ENCODE peak calls at places on chromosomes 3 and 15, in nine cellular contexts. M, E, H, A, J, Q, Z, K and X are unnamed samples.

GRCh38 chr15:90818251-90819210 is 49.9 kb upstream of the FURIN start:
- DNase-seq in M (no peak), E (peak; percentile 69), H (peak; percentile 45), A (no peak), J (no peak), Q (no peak), Z (no peak), K (no peak), X (no peak)

GRCh38 chr3:176939022-176939817 is 258.1 kb downstream of the TBL1XR1 start:
- DNase-seq in M (peak; percentile 84), E (peak; percentile 32), H (peak; percentile 85), A (peak; percentile 86), J (no peak), Q (peak; percentile 82), Z (no peak), K (peak; percentile 35), X (no peak)

GRCh38 chr3:179000144-179000543 is 71.5 kb downstream of the ZMAT3 start:
- DNase-seq in M (peak; percentile 57), E (no peak), H (no peak), A (peak; percentile 54), J (no peak), Q (no peak), Z (no peak), K (no peak), X (no peak)

GRCh38 chr15:99118801-99119546 is 14.1 kb downstream of the SYNM start:
- DNase-seq in M (no peak), E (no peak), H (no peak), A (no peak), J (peak; percentile 32), Q (no peak), Z (no peak), K (no peak), X (peak; percentile 47)

GRCh38 chr3:123508176-123508575 is 59.3 kb upstream of the ADCY5 start:
- DNase-seq in M (no peak), E (no peak), H (no peak), A (no peak), J (no peak), Q (no peak), Z (no peak), K (no peak), X (no peak)

GRCh38 chr3:122364508-122364907 is 18.5 kb downstream of the MIX23 start:
- DNase-seq in M (no peak), E (no peak), H (no peak), A (no peak), J (no peak), Q (no peak), Z (no peak), K (no peak), X (no peak)

GRCh38 chr3:13424865-13425605 is 4.9 kb upstream of the NUP210 start:
- DNase-seq in M (no peak), E (no peak), H (no peak), A (no peak), J (no peak), Q (no peak), Z (no peak), K (no peak), X (no peak)

GRCh38 chr3:39168156-39168780 is 14.9 kb upstream of the CSRNP1 start:
- DNase-seq in M (no peak), E (no peak), H (no peak), A (no peak), J (no peak), Q (no peak), Z (no peak), K (no peak), X (no peak)

GRCh38 chr3:50652709-50653108 is 22.0 kb upstream of the DOCK3 start:
- DNase-seq in M (peak; percentile 57), E (no peak), H (peak; percentile 40), A (peak; percentile 76), J (no peak), Q (peak; percentile 46), Z (no peak), K (peak; percentile 35), X (no peak)

GRCh38 chr15:48823237-48823636 is 12.4 kb upstream of the CEP152 start:
- DNase-seq in M (no peak), E (no peak), H (no peak), A (no peak), J (no peak), Q (no peak), Z (no peak), K (no peak), X (no peak)